ENCODE peak calls at places on chromosome 22, in six cellular contexts. One of them, this sample, is unnamed.

GRCh38 chr22:29798801-29799200 is 31.6 kb downstream of the UQCR10 start:
- DNase-seq in K562: no peak
- DNase-seq in HepG2: no peak
- DNase-seq in HCT116: no peak
- DNase-seq in H1: no peak
- DNase-seq in GM12878: no peak
- DNase-seq in this sample: no peak

GRCh38 chr22:42695294-42695693 is 25.4 kb downstream of the A4GALT start:
- DNase-seq in K562: no peak
- DNase-seq in HepG2: no peak
- DNase-seq in HCT116: no peak
- DNase-seq in H1: no peak
- DNase-seq in GM12878: no peak
- DNase-seq in this sample: no peak

GRCh38 chr22:44574581-44575343 is 76.7 kb upstream of the RTL6 start:
- DNase-seq in K562: no peak
- DNase-seq in HepG2: no peak
- DNase-seq in HCT116: no peak
- DNase-seq in H1: no peak
- DNase-seq in GM12878: no peak
- DNase-seq in this sample: no peak

GRCh38 chr22:42893366-42894150 is 36.5 kb upstream of the ARFGAP3 start:
- DNase-seq in K562: no peak
- DNase-seq in HepG2: no peak
- DNase-seq in HCT116: no peak
- DNase-seq in H1: no peak
- DNase-seq in GM12878: no peak
- DNase-seq in this sample: no peak

GRCh38 chr22:24592846-24593809 is at the start of gene LRRC75B:
- DNase-seq in K562: peak
- DNase-seq in HepG2: peak
- DNase-seq in HCT116: peak
- DNase-seq in H1: peak
- DNase-seq in GM12878: no peak
- DNase-seq in this sample: peak

GRCh38 chr22:43488937-43489336 is 77.1 kb downstream of the MPPED1 start:
- DNase-seq in K562: no peak
- DNase-seq in HepG2: no peak
- DNase-seq in HCT116: no peak
- DNase-seq in H1: no peak
- DNase-seq in GM12878: no peak
- DNase-seq in this sample: no peak

GRCh38 chr22:25759825-25760231 is 17.8 kb downstream of the MYO18B start:
- DNase-seq in K562: no peak
- DNase-seq in HepG2: peak
- DNase-seq in HCT116: no peak
- DNase-seq in H1: no peak
- DNase-seq in GM12878: no peak
- DNase-seq in this sample: no peak

GRCh38 chr22:30187726-30188407 is 58.7 kb downstream of the LIF start:
- DNase-seq in K562: no peak
- DNase-seq in HepG2: no peak
- DNase-seq in HCT116: no peak
- DNase-seq in H1: no peak
- DNase-seq in GM12878: no peak
- DNase-seq in this sample: no peak

GRCh38 chr22:50532353-50532700 is 2.5 kb upstream of the TYMP start:
- DNase-seq in K562: no peak
- DNase-seq in HepG2: no peak
- DNase-seq in HCT116: no peak
- DNase-seq in H1: no peak
- DNase-seq in GM12878: no peak
- DNase-seq in this sample: no peak

GRCh38 chr22:21605887-21606564 is 23.8 kb downstream of the YDJC start:
- DNase-seq in K562: no peak
- DNase-seq in HepG2: no peak
- DNase-seq in HCT116: no peak
- DNase-seq in H1: no peak
- DNase-seq in GM12878: no peak
- DNase-seq in this sample: no peak

GRCh38 chr22:33361581-33361980 is 303.4 kb upstream of the SYN3 start:
- DNase-seq in K562: no peak
- DNase-seq in HepG2: no peak
- DNase-seq in HCT116: no peak
- DNase-seq in H1: no peak
- DNase-seq in GM12878: no peak
- DNase-seq in this sample: no peak

GRCh38 chr22:38494498-38494897 is 11.6 kb downstream of the DDX17 start:
- DNase-seq in K562: no peak
- DNase-seq in HepG2: no peak
- DNase-seq in HCT116: no peak
- DNase-seq in H1: no peak
- DNase-seq in GM12878: no peak
- DNase-seq in this sample: no peak

GRCh38 chr22:43798492-43798891 is 13.6 kb downstream of the EFCAB6 start:
- DNase-seq in K562: no peak
- DNase-seq in HepG2: no peak
- DNase-seq in HCT116: no peak
- DNase-seq in H1: no peak
- DNase-seq in GM12878: peak
- DNase-seq in this sample: no peak

GRCh38 chr22:22070371-22070824 is 87.8 kb upstream of the TOP3B start:
- DNase-seq in K562: no peak
- DNase-seq in HepG2: no peak
- DNase-seq in HCT116: no peak
- DNase-seq in H1: no peak
- DNase-seq in GM12878: no peak
- DNase-seq in this sample: no peak

GRCh38 chr22:24284747-24285203 is 14.1 kb downstream of the SPECC1L start:
- DNase-seq in K562: peak
- DNase-seq in HepG2: no peak
- DNase-seq in HCT116: peak
- DNase-seq in H1: no peak
- DNase-seq in GM12878: no peak
- DNase-seq in this sample: no peak

GRCh38 chr22:49609207-49609876 is 218.3 kb downstream of the BRD1 start:
- DNase-seq in K562: no peak
- DNase-seq in HepG2: no peak
- DNase-seq in HCT116: no peak
- DNase-seq in H1: no peak
- DNase-seq in GM12878: no peak
- DNase-seq in this sample: no peak

GRCh38 chr22:25172153-25172552 is 27.5 kb upstream of the CRYBB3 start:
- DNase-seq in K562: no peak
- DNase-seq in HepG2: peak
- DNase-seq in HCT116: peak
- DNase-seq in H1: no peak
- DNase-seq in GM12878: no peak
- DNase-seq in this sample: no peak

GRCh38 chr22:50173983-50174355 is 3.4 kb downstream of the PANX2 start:
- DNase-seq in K562: no peak
- DNase-seq in HepG2: no peak
- DNase-seq in HCT116: no peak
- DNase-seq in H1: no peak
- DNase-seq in GM12878: no peak
- DNase-seq in this sample: no peak

GRCh38 chr22:43951391-43951790 is 3.9 kb upstream of the SAMM50 start:
- DNase-seq in K562: no peak
- DNase-seq in HepG2: no peak
- DNase-seq in HCT116: no peak
- DNase-seq in H1: no peak
- DNase-seq in GM12878: no peak
- DNase-seq in this sample: no peak

GRCh38 chr22:31127181-31127772 is 4.5 kb downstream of the INPP5J start:
- DNase-seq in K562: peak
- DNase-seq in HepG2: no peak
- DNase-seq in HCT116: no peak
- DNase-seq in H1: no peak
- DNase-seq in GM12878: no peak
- DNase-seq in this sample: no peak

GRCh38 chr22:19063581-19064353 is 58.4 kb downstream of the DGCR2 start:
- DNase-seq in K562: no peak
- DNase-seq in HepG2: no peak
- DNase-seq in HCT116: no peak
- DNase-seq in H1: no peak
- DNase-seq in GM12878: no peak
- DNase-seq in this sample: no peak

GRCh38 chr22:27642104-27642800 is 159.3 kb downstream of the MN1 start:
- DNase-seq in K562: peak
- DNase-seq in HepG2: peak
- DNase-seq in HCT116: no peak
- DNase-seq in H1: no peak
- DNase-seq in GM12878: no peak
- DNase-seq in this sample: no peak
- TF ChIP-seq ZNF274 in K562: no peak
- TF ChIP-seq ZNF274 in HepG2: no peak
- TF ChIP-seq ZNF274 in HCT116: no peak
- TF ChIP-seq ZNF274 in H1: no peak
- TF ChIP-seq ZNF274 in GM12878: no peak
- TF ChIP-seq ZNF274 in this sample: no peak

GRCh38 chr22:47093720-47094119 is 331.3 kb downstream of the TBC1D22A start:
- DNase-seq in K562: no peak
- DNase-seq in HepG2: no peak
- DNase-seq in HCT116: no peak
- DNase-seq in H1: no peak
- DNase-seq in GM12878: no peak
- DNase-seq in this sample: no peak

GRCh38 chr22:47091921-47092700 is 329.7 kb downstream of the TBC1D22A start:
- DNase-seq in K562: no peak
- DNase-seq in HepG2: no peak
- DNase-seq in HCT116: no peak
- DNase-seq in H1: no peak
- DNase-seq in GM12878: no peak
- DNase-seq in this sample: no peak

GRCh38 chr22:47091241-47091691 is 328.8 kb downstream of the TBC1D22A start:
- DNase-seq in K562: peak
- DNase-seq in HepG2: no peak
- DNase-seq in HCT116: no peak
- DNase-seq in H1: no peak
- DNase-seq in GM12878: no peak
- DNase-seq in this sample: no peak

GRCh38 chr22:47094861-47095330 is 332.4 kb downstream of the TBC1D22A start:
- DNase-seq in K562: no peak
- DNase-seq in HepG2: no peak
- DNase-seq in HCT116: no peak
- DNase-seq in H1: no peak
- DNase-seq in GM12878: no peak
- DNase-seq in this sample: no peak

DNA sequence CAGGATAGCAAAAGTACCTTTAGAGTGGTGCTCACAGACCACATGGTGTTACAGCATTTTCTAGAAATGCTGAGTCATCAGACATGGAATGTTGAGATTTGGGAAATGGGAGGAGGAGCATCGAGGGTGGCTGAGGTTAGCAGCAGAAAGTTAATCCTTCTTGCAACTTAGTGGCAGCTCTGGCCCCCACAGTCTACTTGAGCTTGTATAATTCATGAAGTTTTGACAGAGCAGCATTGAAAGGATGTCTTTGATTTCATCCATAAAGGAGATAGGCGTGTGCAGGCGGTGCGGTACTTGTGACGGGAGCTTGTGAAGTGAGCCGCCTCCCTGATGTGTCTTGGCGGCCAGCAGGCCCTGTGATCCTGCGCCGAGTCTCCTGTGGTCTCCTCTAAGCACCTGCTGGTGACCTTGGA is 330.5 kb downstream of the TBC1D22A start:
- DNase-seq in K562: no peak
- DNase-seq in HepG2: no peak
- DNase-seq in HCT116: no peak
- DNase-seq in H1: no peak
- DNase-seq in GM12878: no peak
- DNase-seq in this sample: no peak
- TF ChIP-seq YY1 in K562: no peak
- TF ChIP-seq YY1 in HepG2: no peak
- TF ChIP-seq YY1 in HCT116: no peak
- TF ChIP-seq YY1 in H1: no peak
- TF ChIP-seq YY1 in GM12878: no peak
- TF ChIP-seq YY1 in this sample: no peak

DNA sequence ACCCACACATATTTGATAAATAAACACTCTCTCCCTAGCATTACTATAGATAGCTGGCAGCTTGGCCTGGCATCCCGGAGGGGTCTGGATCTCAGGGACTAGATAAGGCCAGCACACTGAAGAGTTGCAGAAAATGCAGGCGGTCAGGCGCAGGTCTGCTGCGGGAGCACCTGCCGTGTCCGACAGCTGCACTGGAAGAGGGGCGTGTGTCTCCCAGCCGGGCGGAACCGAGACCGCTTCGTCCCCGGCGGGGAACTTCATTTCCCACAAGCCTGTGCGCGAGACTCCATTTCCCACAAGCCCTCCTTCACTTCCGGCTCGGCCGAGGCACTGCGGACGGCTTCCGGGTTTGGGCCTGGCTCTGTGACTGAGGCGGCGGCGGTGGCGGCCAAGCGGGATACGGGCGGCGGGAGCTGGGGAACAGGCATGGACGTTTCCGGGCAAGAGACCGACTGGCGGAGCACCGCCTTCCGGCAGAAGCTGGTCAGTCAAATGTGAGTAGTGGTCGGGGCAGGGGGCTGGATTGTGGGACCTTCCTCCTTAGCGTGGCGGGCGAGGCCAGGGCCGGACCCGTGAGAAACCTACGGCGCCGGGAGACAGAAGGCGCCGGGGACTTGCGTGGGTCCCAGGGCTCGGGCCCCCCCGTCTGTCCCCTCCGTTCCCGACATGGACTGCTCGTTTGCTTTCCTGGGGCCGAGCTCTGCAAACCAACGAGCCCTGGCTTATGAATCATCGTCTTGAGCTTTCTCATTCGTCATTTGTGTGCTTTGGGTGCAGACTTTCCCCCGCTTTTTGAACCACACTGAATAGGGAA is at the start of gene MED15:
- DNase-seq in K562: peak
- DNase-seq in HepG2: peak
- DNase-seq in HCT116: peak
- DNase-seq in H1: peak
- DNase-seq in GM12878: peak
- DNase-seq in this sample: peak
- H3K4me3 ChIP-seq in K562: peak
- H3K4me3 ChIP-seq in HepG2: peak
- H3K4me3 ChIP-seq in HCT116: peak
- H3K4me3 ChIP-seq in H1: peak
- H3K4me3 ChIP-seq in GM12878: peak
- H3K4me3 ChIP-seq in this sample: peak

GRCh38 chr22:41001722-41002122 is 50.5 kb downstream of the RBX1 start:
- DNase-seq in K562: no peak
- DNase-seq in HepG2: peak
- DNase-seq in HCT116: no peak
- DNase-seq in H1: no peak
- DNase-seq in GM12878: no peak
- DNase-seq in this sample: no peak

GRCh38 chr22:41000941-41001721 is 50.0 kb downstream of the RBX1 start:
- DNase-seq in K562: no peak
- DNase-seq in HepG2: no peak
- DNase-seq in HCT116: no peak
- DNase-seq in H1: no peak
- DNase-seq in GM12878: no peak
- DNase-seq in this sample: no peak

GRCh38 chr22:41000040-41000565 is 48.9 kb downstream of the RBX1 start:
- DNase-seq in K562: no peak
- DNase-seq in HepG2: no peak
- DNase-seq in HCT116: no peak
- DNase-seq in H1: no peak
- DNase-seq in GM12878: no peak
- DNase-seq in this sample: no peak

GRCh38 chr22:41003976-41004375 is 52.8 kb downstream of the RBX1 start:
- DNase-seq in K562: no peak
- DNase-seq in HepG2: no peak
- DNase-seq in HCT116: no peak
- DNase-seq in H1: no peak
- DNase-seq in GM12878: no peak
- DNase-seq in this sample: no peak

GRCh38 chr22:41003041-41003440 is 51.9 kb downstream of the RBX1 start:
- DNase-seq in K562: no peak
- DNase-seq in HepG2: peak
- DNase-seq in HCT116: no peak
- DNase-seq in H1: no peak
- DNase-seq in GM12878: no peak
- DNase-seq in this sample: no peak
- TF ChIP-seq ZNF274 in K562: no peak
- TF ChIP-seq ZNF274 in HepG2: no peak
- TF ChIP-seq ZNF274 in HCT116: no peak
- TF ChIP-seq ZNF274 in H1: no peak
- TF ChIP-seq ZNF274 in GM12878: no peak
- TF ChIP-seq ZNF274 in this sample: no peak